ENCODE peak calls at places on chromosomes 11 and 22, in four cellular contexts. R is GM12878, Q is K562, G is H1. H is an unnamed sample.

GRCh38 chr11:105935791-105936190 is 86.2 kb downstream of the MSANTD4 start:
- DNase-seq in R (no peak), Q (no peak), G (no peak), H (no peak)

GRCh38 chr11:15793032-15793996 is 563.0 kb downstream of the SOX6 start:
- DNase-seq in Q (no peak), G (no peak), R (no peak), H (no peak)

GRCh38 chr11:35058318-35058717 is 80.7 kb upstream of the CD44 start:
- DNase-seq in G (no peak), R (no peak), Q (no peak), H (no peak)

GRCh38 chr11:130162733-130163132 is 3.2 kb downstream of the ST14 start:
- DNase-seq in G (no peak), R (no peak), Q (no peak), H (no peak)

GRCh38 chr11:70067591-70068341 is 10.4 kb upstream of the ANO1 start:
- DNase-seq in R (no peak), Q (no peak), G (no peak), H (no peak)

GRCh38 chr22:37965940-37966664 is 12.6 kb downstream of the POLR2F start:
- DNase-seq in G (no peak), Q (no peak), R (no peak), H (peak)

GRCh38 chr11:44003736-44004451 is 43.9 kb upstream of the ACCSL start:
- DNase-seq in Q (no peak), R (no peak), G (no peak), H (no peak)

GRCh38 chr22:38435010-38435409 is 20.0 kb downstream of the KCNJ4 start:
- DNase-seq in R (no peak), Q (peak), G (no peak), H (no peak)

GRCh38 chr11:131893103-131893502 is 522.7 kb downstream of the NTM start:
- DNase-seq in Q (no peak), G (no peak), R (peak), H (no peak)

GRCh38 chr11:61369372-61370348 is 7.5 kb downstream of the TMEM138 start:
- DNase-seq in Q (no peak), R (peak), G (no peak), H (peak)

GRCh38 chr22:46122511-46122971 is 27.8 kb upstream of the PPARA start:
- DNase-seq in G (no peak), R (no peak), Q (peak), H (peak)

GRCh38 chr11:75954039-75954438 is 139.0 kb downstream of the UVRAG start:
- DNase-seq in Q (no peak), G (no peak), R (no peak), H (no peak)

GRCh38 chr11:7582338-7582985 is 68.7 kb downstream of the PPFIBP2 start:
- DNase-seq in G (no peak), R (no peak), Q (no peak), H (no peak)

GRCh38 chr22:35516723-35517122 is 23.9 kb upstream of the RASD2 start:
- DNase-seq in Q (no peak), R (no peak), G (no peak), H (no peak)

GRCh38 chr11:70882716-70883085 is 369.7 kb downstream of the SHANK2 start:
- DNase-seq in R (no peak), Q (no peak), G (no peak), H (no peak)

GRCh38 chr11:122207921-122208764 is 92.1 kb upstream of the BLID start:
- DNase-seq in Q (no peak), G (no peak), R (no peak), H (no peak)
- TF ChIP-seq BRCA1 in Q (no peak), G (no peak), R (no peak), H (no peak)

DNA sequence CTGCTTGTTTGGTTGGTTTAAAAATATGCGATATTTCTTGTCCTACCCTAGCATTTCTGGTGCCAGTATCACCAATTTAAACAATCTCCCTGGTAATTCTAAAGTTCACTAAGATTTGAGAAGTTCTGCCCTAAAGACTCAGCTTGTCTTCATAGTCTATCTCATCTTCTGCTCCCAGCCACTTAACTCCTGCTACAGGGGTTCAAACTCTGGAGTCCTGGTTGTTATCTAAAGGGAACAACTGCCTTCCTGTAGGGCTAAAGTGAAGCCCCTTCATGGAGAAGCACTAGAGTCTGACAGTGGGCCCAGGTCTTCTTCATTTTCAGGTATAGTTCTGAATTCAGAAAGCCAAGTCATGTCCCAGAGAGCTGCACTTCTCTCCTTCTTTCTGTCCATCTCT is 73.2 kb downstream of the CTNND1 start:
- DNase-seq in R (no peak), Q (no peak), G (no peak), H (no peak)
- TF ChIP-seq BRCA1 in R (no peak), Q (no peak), G (no peak), H (no peak)

DNA sequence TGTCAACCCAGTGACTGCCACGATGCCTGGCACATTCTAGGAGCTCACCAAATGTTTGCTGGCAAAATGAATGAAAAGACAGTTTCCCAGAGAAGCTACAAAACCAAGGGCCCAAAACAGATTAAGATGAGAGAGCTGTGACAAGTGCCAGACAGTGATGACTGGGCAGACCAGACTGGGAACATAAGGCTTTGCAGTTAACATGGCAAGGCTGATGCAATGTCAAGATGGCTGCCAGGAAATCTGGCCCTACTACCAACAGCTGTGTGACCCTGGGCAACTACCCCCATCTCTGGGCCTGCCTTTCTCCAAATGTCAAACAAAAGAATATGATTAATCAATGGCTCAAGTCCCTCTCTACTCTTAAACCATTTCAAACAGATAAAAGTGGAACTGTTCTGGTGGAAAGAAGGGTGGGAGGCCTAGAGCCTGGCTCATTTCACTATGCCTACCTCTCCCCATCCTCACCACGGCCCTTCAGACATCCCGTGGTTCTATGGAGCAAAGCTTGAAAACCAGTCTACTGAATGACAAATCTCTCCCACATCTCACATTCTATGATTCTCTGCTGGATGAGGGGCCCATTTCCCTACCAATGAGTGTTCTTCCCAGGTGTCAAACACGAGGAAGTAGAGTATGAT is 12.8 kb downstream of the AP1B1 start:
- DNase-seq in R (no peak), G (no peak), Q (no peak), H (no peak)
- TF ChIP-seq BRCA1 in R (no peak), G (no peak), Q (no peak), H (no peak)

DNA sequence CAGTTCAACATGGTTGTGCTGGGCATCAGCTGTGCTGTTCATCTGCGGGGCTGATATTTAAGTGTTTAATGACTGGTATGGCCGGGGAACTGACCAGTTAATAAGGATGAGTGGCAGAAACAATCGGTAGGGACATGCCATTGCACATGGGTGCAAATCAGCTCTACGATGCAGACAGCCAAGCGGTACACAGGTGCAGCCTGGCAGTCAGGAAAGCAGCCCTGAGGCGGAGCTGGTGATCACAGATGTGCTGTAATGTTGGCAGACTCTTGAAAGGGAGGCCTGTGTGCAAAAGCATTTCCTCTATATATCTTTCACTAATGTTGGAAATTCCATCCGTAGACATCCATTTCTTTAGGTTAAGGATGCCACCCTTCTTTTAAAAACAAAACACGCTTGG is 1.1 kb downstream of the MMP20 start:
- DNase-seq in R (no peak), G (no peak), Q (no peak), H (no peak)
- TF ChIP-seq BRCA1 in R (no peak), G (no peak), Q (no peak), H (no peak)

DNA sequence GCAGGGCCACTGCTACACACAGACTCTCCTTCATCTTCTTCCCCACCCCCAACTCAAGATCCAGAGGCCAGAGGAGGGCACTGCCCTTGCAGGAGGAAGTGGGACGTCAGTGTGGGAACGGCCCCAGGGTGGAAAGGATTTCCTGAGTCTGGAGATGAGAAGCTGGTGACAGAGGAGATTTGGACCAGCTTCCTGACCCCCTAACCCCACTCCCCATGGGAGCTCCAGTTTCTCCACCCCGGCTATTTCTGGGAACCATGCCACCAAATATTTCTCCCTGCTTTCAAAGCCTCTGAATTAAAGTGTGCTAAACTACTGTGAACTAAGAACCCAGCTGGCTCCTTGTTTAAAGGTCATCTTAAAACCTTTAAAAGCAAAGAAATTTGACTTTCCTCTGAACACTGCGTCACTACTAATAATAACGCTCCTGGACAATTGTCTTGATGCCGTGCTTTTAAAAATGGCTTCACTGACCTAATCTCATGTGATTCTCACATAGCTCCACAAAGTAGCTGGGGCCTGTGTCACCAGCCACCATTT is 46.6 kb downstream of the CWC15 start:
- DNase-seq in G (no peak), Q (no peak), R (no peak), H (no peak)
- TF ChIP-seq BRCA1 in G (no peak), Q (no peak), R (no peak), H (no peak)

GRCh38 chr22:28976588-28976987 is 85.0 kb downstream of the C22orf31 start:
- DNase-seq in R (no peak), G (no peak), Q (no peak), H (no peak)

GRCh38 chr22:28977481-28977971 is 84.1 kb downstream of the C22orf31 start:
- DNase-seq in Q (no peak), R (no peak), G (no peak), H (peak)

GRCh38 chr22:28977050-28977449 is 84.6 kb downstream of the C22orf31 start:
- DNase-seq in G (no peak), R (no peak), Q (no peak), H (no peak)

GRCh38 chr22:28978863-28979799 is 82.5 kb downstream of the C22orf31 start:
- DNase-seq in R (no peak), G (no peak), Q (no peak), H (no peak)

DNA sequence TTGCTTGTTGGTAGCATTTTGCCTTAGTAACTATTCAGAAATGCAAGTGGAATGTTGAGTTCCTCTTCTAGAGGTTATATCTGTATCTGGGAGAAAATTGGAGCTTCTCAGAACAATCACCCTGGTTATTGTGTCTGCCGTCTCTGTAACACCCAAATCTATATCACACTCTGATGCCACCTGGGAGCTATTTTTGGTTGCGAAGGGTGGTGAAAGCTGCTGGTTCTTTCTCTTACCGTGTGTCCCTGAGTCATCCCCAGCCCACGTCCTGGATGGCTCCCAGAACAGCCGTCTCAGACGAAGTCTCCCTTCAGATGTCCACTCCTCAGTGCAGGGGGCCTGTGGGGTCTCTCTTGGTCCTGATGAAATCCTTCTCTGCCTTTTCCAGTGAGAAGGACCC is 83.5 kb downstream of the C22orf31 start:
- DNase-seq in R (no peak), Q (no peak), G (no peak), H (no peak)
- TF ChIP-seq BRCA1 in R (no peak), Q (no peak), G (no peak), H (no peak)

DNA sequence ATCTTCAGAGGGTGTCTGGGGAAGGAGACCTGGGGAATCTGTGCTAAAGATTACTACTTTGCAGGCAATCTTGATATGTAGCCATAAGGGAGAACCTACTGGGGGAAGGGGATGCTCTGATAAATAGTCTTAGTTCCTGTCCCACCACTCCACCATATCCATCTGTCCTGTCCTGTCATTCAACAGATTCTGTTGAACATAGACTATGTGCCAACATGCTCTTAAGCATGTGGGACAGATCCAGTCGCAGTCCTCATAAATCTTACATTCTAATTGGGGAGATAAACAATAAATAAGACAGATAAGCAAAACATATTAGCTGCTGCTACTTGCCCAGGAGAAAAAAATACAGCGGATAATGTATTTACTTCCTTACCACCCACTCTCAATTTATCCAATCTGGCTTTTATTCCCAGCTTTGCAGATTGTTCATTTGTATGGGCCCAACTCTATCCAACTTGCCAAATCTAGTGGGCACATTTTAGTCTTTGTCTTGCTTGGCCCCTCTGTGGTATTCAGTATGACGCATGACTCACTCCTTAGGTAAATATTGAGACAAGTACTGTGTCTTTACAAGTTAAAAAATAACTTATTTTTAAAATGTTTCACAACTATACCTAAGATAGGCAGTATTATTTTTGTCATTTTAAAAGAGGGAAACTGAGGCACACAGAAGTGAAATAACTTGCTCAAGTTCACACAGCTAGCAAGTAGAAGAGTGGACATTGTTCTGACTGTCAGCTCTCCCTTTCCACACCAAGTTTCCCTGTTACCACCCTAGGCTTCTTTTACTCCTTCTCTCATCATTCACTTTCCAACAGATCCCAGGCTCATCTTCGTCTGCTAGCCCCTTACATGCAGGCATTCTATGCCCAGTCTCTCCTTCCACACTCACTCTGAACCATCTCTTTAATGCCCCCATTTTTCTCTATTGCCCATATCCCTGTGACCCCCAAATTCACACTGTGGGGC is 133.6 kb upstream of the SESN3 start:
- DNase-seq in Q (no peak), R (no peak), G (no peak), H (peak)
- TF ChIP-seq BRCA1 in Q (no peak), R (no peak), G (no peak), H (no peak)

H was measured in HepG2.